ENCODE peak calls at places on chromosomes 16 and 17, in four cellular contexts. B is mucosa of gallbladder, J is T-helper 17 cell, S is PC-9. O is an unnamed sample.

GRCh38 chr17:64682261-64683181 is 20.4 kb upstream of the SMURF2 start:
- DNase-seq in B (no peak), J (no peak), S (no peak), O (no peak)

GRCh38 chr16:4089811-4090293 is 26.4 kb downstream of the ADCY9 start:
- DNase-seq in B (no peak), J (no peak), S (no peak), O (no peak)

GRCh38 chr17:36949461-36949927 is 740 bp downstream of the AATF start:
- DNase-seq in B (no peak), J (no peak), S (no peak), O (no peak)

GRCh38 chr16:82011199-82011641 is at the start of gene SDR42E1:
- DNase-seq in B (peak; percentile 69), J (peak; percentile 28), S (peak; percentile 81), O (peak; percentile 13)

GRCh38 chr17:34892864-34893263 is 68.4 kb downstream of the CCT6B start:
- DNase-seq in B (no peak), J (no peak), S (peak; percentile 6), O (no peak)

GRCh38 chr17:29138184-29138955 is 41.8 kb downstream of the MYO18A start:
- DNase-seq in B (no peak), J (no peak), S (no peak), O (no peak)

GRCh38 chr16:75251280-75252048 is at the start of gene BCAR1:
- DNase-seq in B (peak; percentile 90), J (no peak), S (peak; percentile 90), O (no peak)

GRCh38 chr16:50880926-50881325 is 139.0 kb downstream of the CYLD start:
- DNase-seq in B (no peak), J (no peak), S (no peak), O (no peak)

GRCh38 chr17:3750926-3751325 is 27.2 kb downstream of the HASPIN start:
- DNase-seq in B (no peak), J (no peak), S (no peak), O (no peak)

GRCh38 chr16:14309001-14309886 is 238.1 kb downstream of the MRTFB start:
- DNase-seq in B (no peak), J (no peak), S (peak; percentile 95), O (no peak)

GRCh38 chr16:48117217-48118105 is 38.3 kb downstream of the ABCC12 start:
- DNase-seq in B (no peak), J (peak; percentile 31), S (peak; percentile 46), O (no peak)

GRCh38 chr16:85461814-85462404 is 151.2 kb upstream of the GSE1 start:
- DNase-seq in B (no peak), J (no peak), S (no peak), O (no peak)

GRCh38 chr16:5020551-5020950 is 13.2 kb downstream of the NAGPA start:
- DNase-seq in B (no peak), J (no peak), S (no peak), O (no peak)

GRCh38 chr17:81097943-81098308 is 63.0 kb downstream of the BAIAP2 start:
- DNase-seq in B (no peak), J (no peak), S (peak; percentile 82), O (no peak)

GRCh38 chr17:44355642-44356099 is 8.0 kb downstream of the FAM171A2 start:
- DNase-seq in B (no peak), J (no peak), S (no peak), O (no peak)

GRCh38 chr17:37671813-37672544 is 28.7 kb upstream of the DDX52 start:
- DNase-seq in B (no peak), J (no peak), S (peak; percentile 11), O (no peak)

GRCh38 chr16:55280622-55281021 is 43.4 kb upstream of the IRX6 start:
- DNase-seq in B (no peak), J (no peak), S (no peak), O (no peak)

GRCh38 chr16:2963611-2964415 is at the start of gene KREMEN2:
- DNase-seq in B (no peak), J (no peak), S (peak; percentile 91), O (no peak)

GRCh38 chr17:17191346-17191792 is 14.8 kb downstream of the PLD6 start:
- DNase-seq in B (no peak), J (no peak), S (no peak), O (no peak)

GRCh38 chr17:47229535-47230443 is 20.6 kb downstream of the MYL4 start:
- DNase-seq in B (peak; percentile 91), J (peak; percentile 31), S (peak; percentile 80), O (peak; percentile 75)

GRCh38 chr17:47604268-47604927 is 45.3 kb upstream of the KPNB1 start:
- DNase-seq in B (no peak), J (no peak), S (no peak), O (no peak)

GRCh38 chr16:11042205-11042604 is 97.8 kb downstream of the CLEC16A start:
- DNase-seq in B (no peak), J (no peak), S (no peak), O (no peak)

GRCh38 chr17:81241648-81242420 is 2.7 kb downstream of the NDUFAF8 start:
- DNase-seq in B (peak; percentile 32), J (peak; percentile 39), S (peak; percentile 66), O (no peak)

GRCh38 chr17:60161598-60162330 is 12.0 kb downstream of the CA4 start:
- DNase-seq in B (no peak), J (no peak), S (no peak), O (no peak)

GRCh38 chr16:67389911-67390815 is 3.1 kb downstream of the TPPP3 start:
- DNase-seq in B (no peak), J (no peak), S (no peak), O (no peak)